ENCODE peak calls at places on chromosomes 16 and 17, in ten cellular contexts. Y is T47D; R is progenitor cell of endocrine pancreas; G is esophagus muscularis mucosa; A is naive B cell; P is stimulated activated CD4-positive, alpha-beta T cell treated with anti-CD3 and anti-CD28 coated beads, TNF-alpha, amount 100 ng/mL, for 48 hours; L is SHP77; U is stimulated activated CD8-positive, alpha-beta memory T cell treated with anti-CD3 and anti-CD28 coated beads, Interleukin-2, amount 100 ng/mL, for 48 hours; F is GM12878; H is hippocampal formation. Z is an unnamed sample.

GRCh38 chr16:89374393-89374948 is 115.9 kb downstream of the ANKRD11 start:
- DNase-seq in Y (peak; percentile 74), R (no peak), G (no peak), A (peak; percentile 36), P (no peak), L (peak; percentile 79), U (no peak), F (no peak), H (peak; percentile 41), Z (no peak)

GRCh38 chr17:40348562-40349476 is 15.7 kb downstream of the GJD3 start:
- DNase-seq in Y (no peak), R (no peak), G (no peak), A (no peak), P (no peak), L (no peak), U (no peak), F (no peak), H (peak; percentile 60), Z (peak; percentile 91)

GRCh38 chr16:67783353-67783725 is 23.0 kb downstream of the RANBP10 start:
- DNase-seq in Y (no peak), R (no peak), G (no peak), A (no peak), P (no peak), L (no peak), U (no peak), F (no peak), H (no peak), Z (no peak)

GRCh38 chr17:43581581-43581980 is 35.4 kb upstream of the ETV4 start:
- DNase-seq in Y (no peak), R (no peak), G (no peak), A (no peak), P (no peak), L (no peak), U (no peak), F (no peak), H (no peak), Z (no peak)

GRCh38 chr16:69932228-69932627 is 18.9 kb upstream of the CLEC18A start:
- DNase-seq in Y (no peak), R (no peak), G (no peak), A (no peak), P (no peak), L (no peak), U (no peak), F (no peak), H (peak; percentile 73), Z (no peak)

GRCh38 chr16:14436410-14436955 is 193.6 kb downstream of the PARN start:
- DNase-seq in Y (no peak), R (no peak), G (no peak), A (no peak), P (no peak), L (peak; percentile 4), U (no peak), F (no peak), H (no peak), Z (no peak)

GRCh38 chr17:65370669-65371126 is 190.8 kb downstream of the AXIN2 start:
- DNase-seq in Y (peak; percentile 23), R (no peak), G (peak; percentile 55), A (no peak), P (no peak), L (no peak), U (no peak), F (no peak), H (no peak), Z (no peak)

GRCh38 chr16:997440-998051 is 16.0 kb downstream of the SOX8 start:
- DNase-seq in Y (peak; percentile 52), R (peak; percentile 38), G (no peak), A (no peak), P (peak; percentile 21), L (no peak), U (peak; percentile 44), F (no peak), H (no peak), Z (no peak)